ENCODE peak calls at places on chromosomes 12 and 14, in seven cellular contexts. X is stomach, U is esophagus squamous epithelium, Y is uterus, Q is endodermal cell, K is K562, D is GM12878. L is an unnamed sample.

GRCh38 chr14:58082491-58083098 is 69.4 kb downstream of the ARMH4 start:
- DNase-seq in D (no peak), Q (no peak), U (no peak), Y (no peak), K (peak), X (no peak), L (no peak)

GRCh38 chr14:81344461-81345160 is 55.5 kb downstream of the STON2 start:
- DNase-seq in K (no peak), D (no peak), X (no peak), Y (no peak), U (no peak), Q (no peak), L (no peak)

GRCh38 chr12:60194682-60195081 is 598.9 kb downstream of the SLC16A7 start:
- DNase-seq in Y (no peak), U (no peak), Q (no peak), X (no peak), K (no peak), D (no peak), L (no peak)

GRCh38 chr14:99774526-99775307 is 18.5 kb upstream of the EML1 start:
- DNase-seq in K (no peak), D (no peak), Q (no peak), X (peak), U (no peak), Y (peak), L (no peak)

GRCh38 chr12:105882404-105882803 is 256.4 kb downstream of the NUAK1 start:
- DNase-seq in K (no peak), Q (no peak), X (no peak), D (no peak), U (no peak), Y (peak), L (no peak)

GRCh38 chr12:42716521-42716920 is 127.0 kb upstream of the PRICKLE1 start:
- DNase-seq in D (no peak), Y (peak), K (no peak), X (no peak), U (no peak), Q (no peak), L (no peak)

GRCh38 chr12:30582943-30583342 is 112.7 kb downstream of the IPO8 start:
- DNase-seq in K (no peak), U (no peak), Y (no peak), Q (no peak), X (no peak), D (no peak), L (no peak)

GRCh38 chr12:26044007-26044394 is 80.8 kb downstream of the BHLHE41 start:
- DNase-seq in Q (no peak), X (no peak), Y (no peak), K (no peak), U (no peak), D (no peak), L (no peak)

GRCh38 chr12:2640709-2641108 is 154.1 kb upstream of the FKBP4 start:
- DNase-seq in Q (peak), Y (peak), K (peak), D (no peak), U (no peak), X (peak), L (peak)

GRCh38 chr12:124764451-124764850 is 99.2 kb downstream of the SCARB1 start:
- DNase-seq in Y (no peak), Q (peak), X (no peak), U (no peak), K (peak), D (no peak), L (no peak)

GRCh38 chr12:6360080-6360571 is 15.2 kb downstream of the SCNN1A start:
- DNase-seq in D (no peak), Y (no peak), U (no peak), K (no peak), X (no peak), Q (no peak), L (no peak)

GRCh38 chr12:22631863-22632463 is 7.0 kb downstream of the ETNK1 start:
- DNase-seq in D (no peak), Q (no peak), K (no peak), X (no peak), U (no peak), Y (no peak), L (no peak)

GRCh38 chr12:8948711-8949524 is 527 bp downstream of the M6PR start:
- DNase-seq in Y (no peak), K (peak), X (no peak), Q (peak), D (no peak), U (no peak), L (no peak)

GRCh38 chr14:61533513-61534255 is 161.6 kb upstream of the HIF1A start:
- DNase-seq in Y (no peak), Q (no peak), X (no peak), D (no peak), U (no peak), K (no peak), L (no peak)
- H3K4me3 ChIP-seq in Y (no peak), Q (no peak), X (no peak), D (no peak), U (no peak), K (no peak), L (no peak)

GRCh38 chr12:109557809-109558208 is 15.5 kb downstream of the MMAB start:
- DNase-seq in U (no peak), D (no peak), Y (no peak), X (no peak), K (no peak), Q (no peak), L (no peak)

GRCh38 chr12:109559200-109559505 is 14.2 kb downstream of the MMAB start:
- DNase-seq in U (no peak), X (no peak), Y (no peak), Q (no peak), D (no peak), K (no peak), L (no peak)

GRCh38 chr12:109560867-109561710 is 12.2 kb downstream of the MMAB start:
- DNase-seq in X (no peak), K (no peak), Y (no peak), Q (peak), U (no peak), D (no peak), L (no peak)

GRCh38 chr12:109558374-109559199 is 14.7 kb downstream of the MMAB start:
- DNase-seq in K (no peak), X (no peak), Q (no peak), D (no peak), Y (no peak), U (no peak), L (no peak)

DNA sequence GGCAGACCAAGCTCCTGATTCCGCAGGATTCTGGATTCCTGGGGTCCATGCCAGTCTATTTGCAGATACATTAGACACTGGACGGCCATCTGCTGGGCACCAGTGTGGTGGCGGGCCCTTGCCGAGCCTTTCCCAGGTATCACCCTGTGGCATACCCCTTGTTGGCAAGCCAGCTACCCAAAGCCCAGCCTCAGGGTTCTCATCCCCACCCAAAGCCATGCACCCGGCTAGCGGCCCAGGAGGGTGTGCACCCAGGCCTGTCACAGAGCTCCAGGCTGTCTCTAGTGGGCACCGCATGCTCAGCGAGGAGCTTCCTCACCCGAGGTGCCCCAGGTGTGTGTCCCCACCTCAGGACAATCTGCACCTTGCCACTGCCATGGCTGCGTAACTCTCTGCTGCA is 13.7 kb downstream of the MMAB start:
- DNase-seq in K (no peak), D (no peak), Q (no peak), X (no peak), U (no peak), Y (no peak), L (no peak)
- H3K27ac ChIP-seq in K (no peak), D (no peak), Q (no peak), X (no peak), U (no peak), Y (no peak), L (no peak)

GRCh38 chr14:53151867-53152626 is 1.1 kb downstream of the DDHD1 start:
- DNase-seq in K (peak), X (peak), D (no peak), Q (peak), Y (peak), U (peak), L (peak)

GRCh38 chr14:53152627-53152908 is 555 bp downstream of the DDHD1 start:
- DNase-seq in D (no peak), Y (no peak), Q (peak), X (no peak), U (peak), K (no peak), L (no peak)

GRCh38 chr14:53152909-53153701 is at the start of gene DDHD1:
- DNase-seq in X (peak), U (peak), D (peak), K (peak), Q (peak), Y (peak), L (peak)

GRCh38 chr14:53151523-53151866 is 1.6 kb downstream of the DDHD1 start:
- DNase-seq in U (no peak), Y (no peak), X (no peak), K (no peak), Q (no peak), D (no peak), L (no peak)

GRCh38 chr14:53153702-53154112 is 584 bp upstream of the DDHD1 start:
- DNase-seq in K (no peak), D (no peak), Y (no peak), U (no peak), X (no peak), Q (no peak), L (no peak)
- H3K4me3 ChIP-seq in K (peak), D (peak), Y (peak), U (peak), X (peak), Q (peak), L (peak)

GRCh38 chr12:24948816-24949722 is at the start of gene BCAT1:
- DNase-seq in D (no peak), Q (peak), X (peak), U (no peak), Y (peak), K (peak), L (peak)
- H3K27ac ChIP-seq in D (peak), Q (peak), X (no peak), U (peak), Y (peak), K (peak), L (peak)

GRCh38 chr12:54352891-54353874 is 11.1 kb downstream of the GPR84 start:
- DNase-seq in Q (peak), U (no peak), X (no peak), Y (peak), K (peak), D (no peak), L (no peak)
- H3K4me3 ChIP-seq in Q (peak), U (no peak), X (no peak), Y (no peak), K (no peak), D (no peak), L (no peak)

GRCh38 chr12:106976013-106976658 is 10.8 kb downstream of the MTERF2 start:
- DNase-seq in Y (no peak), U (no peak), Q (no peak), K (peak), X (no peak), D (no peak), L (no peak)
- H3K27ac ChIP-seq in Y (no peak), U (no peak), Q (no peak), K (peak), X (peak), D (no peak), L (peak)

GRCh38 chr12:57546438-57547365 is at the start of gene DCTN2:
- DNase-seq in Q (peak), U (peak), Y (peak), D (peak), X (peak), K (peak), L (peak)

GRCh38 chr12:57549203-57549908 is 488 bp upstream of the KIF5A start:
- DNase-seq in X (no peak), D (no peak), Y (no peak), Q (peak), U (no peak), K (no peak), L (peak)

GRCh38 chr12:57545809-57546437 is 1.1 kb downstream of the DCTN2 start:
- DNase-seq in D (no peak), Q (peak), Y (no peak), X (no peak), K (peak), U (no peak), L (no peak)

GRCh38 chr12:57548488-57548887 is 1.4 kb upstream of the KIF5A start:
- DNase-seq in U (no peak), Q (no peak), D (no peak), Y (no peak), K (peak), X (no peak), L (no peak)

GRCh38 chr12:57547366-57548315 is 649 bp upstream of the DCTN2 start:
- DNase-seq in U (no peak), Q (no peak), D (no peak), Y (no peak), K (no peak), X (no peak), L (no peak)
- H3K4me3 ChIP-seq in U (peak), Q (peak), D (no peak), Y (peak), K (peak), X (peak), L (peak)